ENCODE peak calls at places on chromosomes 6 and 20, in six cellular contexts. One of them, this sample, is unnamed.

GRCh38 chr20:23361108-23361650 is 803 bp upstream of the GZF1 start:
- DNase-seq in fibroblast of pulmonary artery: peak; percentile 46
- DNase-seq in foreskin fibroblast: peak; percentile 35
- DNase-seq in CD8-positive, alpha-beta T cell: no peak
- DNase-seq in thoracic aorta: no peak
- DNase-seq in AG09309: no peak
- DNase-seq in this sample: no peak

GRCh38 chr20:51221791-51222408 is 199.0 kb upstream of the KCNG1 start:
- DNase-seq in fibroblast of pulmonary artery: peak; percentile 61
- DNase-seq in foreskin fibroblast: peak; percentile 82
- DNase-seq in AG09309: peak; percentile 28
- DNase-seq in CD8-positive, alpha-beta T cell: no peak
- DNase-seq in thoracic aorta: no peak
- DNase-seq in this sample: no peak

GRCh38 chr6:71855406-71855805 is 30.9 kb upstream of the RIMS1 start:
- DNase-seq in fibroblast of pulmonary artery: no peak
- DNase-seq in foreskin fibroblast: no peak
- DNase-seq in thoracic aorta: no peak
- DNase-seq in AG09309: no peak
- DNase-seq in CD8-positive, alpha-beta T cell: no peak
- DNase-seq in this sample: no peak

GRCh38 chr6:151075527-151075926 is 164.2 kb upstream of the AKAP12 start:
- DNase-seq in foreskin fibroblast: peak; percentile 38
- DNase-seq in AG09309: no peak
- DNase-seq in thoracic aorta: no peak
- DNase-seq in fibroblast of pulmonary artery: peak; percentile 84
- DNase-seq in CD8-positive, alpha-beta T cell: no peak
- DNase-seq in this sample: no peak

GRCh38 chr6:145241039-145241438 is 494.3 kb downstream of the EPM2A start:
- DNase-seq in foreskin fibroblast: peak; percentile 80
- DNase-seq in thoracic aorta: no peak
- DNase-seq in fibroblast of pulmonary artery: peak; percentile 61
- DNase-seq in AG09309: peak; percentile 11
- DNase-seq in CD8-positive, alpha-beta T cell: no peak
- DNase-seq in this sample: no peak

GRCh38 chr6:6661684-6662083 is 73.2 kb downstream of the LY86 start:
- DNase-seq in CD8-positive, alpha-beta T cell: no peak
- DNase-seq in thoracic aorta: no peak
- DNase-seq in AG09309: no peak
- DNase-seq in foreskin fibroblast: peak; percentile 49
- DNase-seq in fibroblast of pulmonary artery: peak; percentile 93
- DNase-seq in this sample: no peak

GRCh38 chr6:123849406-123849805 is 45.7 kb downstream of the NKAIN2 start:
- DNase-seq in CD8-positive, alpha-beta T cell: no peak
- DNase-seq in fibroblast of pulmonary artery: no peak
- DNase-seq in foreskin fibroblast: no peak
- DNase-seq in AG09309: no peak
- DNase-seq in thoracic aorta: no peak
- DNase-seq in this sample: no peak

GRCh38 chr6:14544689-14545088 is 427.1 kb downstream of the CD83 start:
- DNase-seq in CD8-positive, alpha-beta T cell: no peak
- DNase-seq in foreskin fibroblast: no peak
- DNase-seq in fibroblast of pulmonary artery: no peak
- DNase-seq in AG09309: no peak
- DNase-seq in thoracic aorta: no peak
- DNase-seq in this sample: no peak

GRCh38 chr6:17907467-17908229 is 79.8 kb downstream of the KIF13A start:
- DNase-seq in AG09309: peak; percentile 98
- DNase-seq in fibroblast of pulmonary artery: peak; percentile 99
- DNase-seq in CD8-positive, alpha-beta T cell: no peak
- DNase-seq in thoracic aorta: peak; percentile 78
- DNase-seq in foreskin fibroblast: peak; percentile 99
- DNase-seq in this sample: peak; percentile 23

GRCh38 chr6:157134402-157135074 is 188.8 kb downstream of the TMEM242 start:
- DNase-seq in AG09309: no peak
- DNase-seq in thoracic aorta: no peak
- DNase-seq in fibroblast of pulmonary artery: peak; percentile 67
- DNase-seq in CD8-positive, alpha-beta T cell: no peak
- DNase-seq in foreskin fibroblast: no peak
- DNase-seq in this sample: no peak

GRCh38 chr6:157135691-157136090 is 187.6 kb downstream of the TMEM242 start:
- DNase-seq in fibroblast of pulmonary artery: peak; percentile 29
- DNase-seq in AG09309: no peak
- DNase-seq in foreskin fibroblast: peak; percentile 57
- DNase-seq in CD8-positive, alpha-beta T cell: no peak
- DNase-seq in thoracic aorta: no peak
- DNase-seq in this sample: no peak

GRCh38 chr6:157137501-157137900 is 185.8 kb downstream of the TMEM242 start:
- DNase-seq in fibroblast of pulmonary artery: no peak
- DNase-seq in CD8-positive, alpha-beta T cell: no peak
- DNase-seq in thoracic aorta: no peak
- DNase-seq in foreskin fibroblast: no peak
- DNase-seq in AG09309: no peak
- DNase-seq in this sample: no peak

GRCh38 chr6:157143171-157143884 is 180.0 kb downstream of the TMEM242 start:
- DNase-seq in AG09309: peak; percentile 51
- DNase-seq in fibroblast of pulmonary artery: peak; percentile 92
- DNase-seq in thoracic aorta: peak; percentile 81
- DNase-seq in foreskin fibroblast: peak; percentile 70
- DNase-seq in CD8-positive, alpha-beta T cell: peak; percentile 27
- DNase-seq in this sample: peak; percentile 69

DNA sequence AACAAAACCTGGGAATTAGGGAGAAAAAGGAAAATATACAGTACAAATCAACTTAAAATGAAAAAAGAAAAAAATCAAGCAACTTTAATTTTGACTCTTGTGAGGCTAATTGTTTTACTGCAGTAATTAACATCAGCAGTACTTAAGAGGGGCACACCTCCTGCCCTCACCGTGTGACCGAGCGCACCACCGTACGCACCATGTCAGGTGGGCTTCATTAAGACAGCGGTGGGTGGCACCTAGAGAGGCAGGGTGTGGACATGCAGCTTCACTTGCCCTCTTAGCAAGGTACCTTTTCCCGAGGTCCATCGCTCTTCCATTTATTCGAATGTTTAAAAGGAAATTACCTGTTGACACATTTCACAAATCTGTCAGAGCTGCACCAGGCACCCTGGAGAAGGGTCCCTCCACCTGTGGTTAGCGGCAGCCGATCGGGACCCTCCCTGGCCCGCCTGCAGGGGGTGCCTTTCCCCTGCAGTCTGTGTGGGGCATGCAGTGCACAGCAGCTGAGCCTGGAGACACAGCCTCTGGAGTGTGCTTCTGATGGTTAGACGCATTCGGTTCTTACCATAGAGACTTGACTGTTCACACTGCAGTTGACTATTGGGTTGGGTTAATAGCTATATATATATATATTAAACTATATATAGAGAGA is 184.1 kb downstream of the TMEM242 start:
- DNase-seq in fibroblast of pulmonary artery: no peak
- DNase-seq in CD8-positive, alpha-beta T cell: no peak
- DNase-seq in AG09309: no peak
- DNase-seq in foreskin fibroblast: no peak
- DNase-seq in thoracic aorta: no peak
- DNase-seq in this sample: no peak
- TF ChIP-seq CTCF in fibroblast of pulmonary artery: peak; percentile 11
- TF ChIP-seq CTCF in CD8-positive, alpha-beta T cell: no peak
- TF ChIP-seq CTCF in AG09309: peak; percentile 3
- TF ChIP-seq CTCF in foreskin fibroblast: no peak
- TF ChIP-seq CTCF in thoracic aorta: no peak
- TF ChIP-seq CTCF in this sample: no peak

DNA sequence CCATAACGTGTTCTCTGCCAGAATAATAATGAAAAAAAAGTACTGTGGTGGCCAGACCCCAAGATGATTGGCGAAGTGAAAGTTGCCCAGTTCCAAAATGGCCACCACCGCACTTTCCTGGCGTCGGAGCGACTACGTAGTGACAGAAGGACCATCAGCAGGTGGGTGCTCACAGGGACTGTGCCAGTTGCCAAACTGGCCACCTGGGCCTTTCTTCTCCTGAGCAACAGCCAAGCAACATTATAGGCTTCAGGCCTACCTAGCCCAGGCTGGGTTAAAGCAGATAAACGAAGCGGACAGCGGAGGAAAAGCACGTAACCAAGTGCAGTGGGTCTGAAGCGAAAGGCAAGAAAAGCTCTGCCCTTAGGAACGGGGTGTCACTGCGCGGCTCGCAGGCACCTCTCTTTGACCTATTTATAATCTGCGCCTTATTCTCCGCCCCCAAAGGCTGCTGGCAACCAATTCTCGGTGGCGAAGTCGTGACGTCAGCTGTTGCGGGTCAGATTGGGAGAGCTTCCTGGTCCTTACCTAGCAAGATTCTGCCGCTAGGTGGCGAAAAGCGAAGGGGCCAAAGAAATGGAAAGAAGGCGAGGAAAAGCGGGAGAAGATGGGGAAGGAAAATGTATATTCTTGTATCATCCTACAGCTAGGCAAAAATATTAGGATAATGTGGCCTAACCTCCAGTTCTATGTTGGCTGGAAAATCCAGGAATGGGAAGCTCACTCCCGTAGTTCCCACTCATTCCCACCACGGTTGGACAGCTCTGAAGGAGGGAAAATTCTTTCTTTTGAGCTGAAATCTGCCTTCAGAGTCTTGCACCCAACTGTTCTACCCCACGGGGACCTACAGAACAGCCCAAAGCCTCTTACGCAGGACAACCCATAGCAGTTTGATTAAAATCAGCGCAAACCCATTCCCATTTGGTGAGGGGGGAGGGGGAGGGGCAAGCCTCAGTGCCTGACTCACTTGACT is 6.9 kb upstream of the MOG start:
- DNase-seq in AG09309: peak; percentile 74
- DNase-seq in fibroblast of pulmonary artery: peak; percentile 97
- DNase-seq in CD8-positive, alpha-beta T cell: peak; percentile 95
- DNase-seq in thoracic aorta: peak; percentile 98
- DNase-seq in foreskin fibroblast: peak; percentile 98
- DNase-seq in this sample: peak; percentile 96
- TF ChIP-seq CTCF in AG09309: peak; percentile 93
- TF ChIP-seq CTCF in fibroblast of pulmonary artery: peak; percentile 98
- TF ChIP-seq CTCF in CD8-positive, alpha-beta T cell: peak; percentile 98
- TF ChIP-seq CTCF in thoracic aorta: peak; percentile 90
- TF ChIP-seq CTCF in foreskin fibroblast: peak; percentile 92
- TF ChIP-seq CTCF in this sample: peak; percentile 95

DNA sequence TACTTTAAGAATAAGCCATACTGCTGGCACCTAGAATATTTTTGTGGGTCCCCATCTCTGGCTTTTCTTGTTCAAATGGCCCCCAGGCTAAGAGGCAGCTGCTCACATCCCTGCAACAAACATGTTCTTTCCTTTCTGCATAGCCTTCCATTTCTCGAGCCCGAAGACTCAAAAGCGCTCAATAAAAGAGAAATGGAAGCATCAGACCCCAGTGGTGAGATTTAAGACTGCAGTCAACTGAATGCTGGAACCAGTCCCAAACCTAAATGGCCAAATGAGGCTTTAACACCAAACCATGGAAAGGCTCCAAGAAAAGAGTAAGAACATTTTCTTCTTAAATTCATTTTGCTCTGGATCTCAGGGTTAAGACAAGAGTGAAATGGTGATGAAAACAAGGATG is 122.1 kb upstream of the TRAF3IP2 start:
- DNase-seq in fibroblast of pulmonary artery: peak; percentile 46
- DNase-seq in AG09309: no peak
- DNase-seq in foreskin fibroblast: peak; percentile 54
- DNase-seq in CD8-positive, alpha-beta T cell: no peak
- DNase-seq in thoracic aorta: no peak
- DNase-seq in this sample: no peak
- TF ChIP-seq CTCF in fibroblast of pulmonary artery: peak; percentile 42
- TF ChIP-seq CTCF in AG09309: peak; percentile 21
- TF ChIP-seq CTCF in foreskin fibroblast: peak; percentile 5
- TF ChIP-seq CTCF in CD8-positive, alpha-beta T cell: peak; percentile 27
- TF ChIP-seq CTCF in thoracic aorta: peak; percentile 40
- TF ChIP-seq CTCF in this sample: no peak

GRCh38 chr6:158999669-159000403 is at the start of gene RSPH3:
- DNase-seq in AG09309: peak; percentile 55
- DNase-seq in thoracic aorta: peak; percentile 73
- DNase-seq in CD8-positive, alpha-beta T cell: peak; percentile 79
- DNase-seq in fibroblast of pulmonary artery: peak; percentile 93
- DNase-seq in foreskin fibroblast: peak; percentile 97
- DNase-seq in this sample: peak; percentile 78
- TF ChIP-seq CTCF in AG09309: no peak
- TF ChIP-seq CTCF in thoracic aorta: peak; percentile 8
- TF ChIP-seq CTCF in CD8-positive, alpha-beta T cell: no peak
- TF ChIP-seq CTCF in fibroblast of pulmonary artery: no peak
- TF ChIP-seq CTCF in foreskin fibroblast: no peak
- TF ChIP-seq CTCF in this sample: no peak

DNA sequence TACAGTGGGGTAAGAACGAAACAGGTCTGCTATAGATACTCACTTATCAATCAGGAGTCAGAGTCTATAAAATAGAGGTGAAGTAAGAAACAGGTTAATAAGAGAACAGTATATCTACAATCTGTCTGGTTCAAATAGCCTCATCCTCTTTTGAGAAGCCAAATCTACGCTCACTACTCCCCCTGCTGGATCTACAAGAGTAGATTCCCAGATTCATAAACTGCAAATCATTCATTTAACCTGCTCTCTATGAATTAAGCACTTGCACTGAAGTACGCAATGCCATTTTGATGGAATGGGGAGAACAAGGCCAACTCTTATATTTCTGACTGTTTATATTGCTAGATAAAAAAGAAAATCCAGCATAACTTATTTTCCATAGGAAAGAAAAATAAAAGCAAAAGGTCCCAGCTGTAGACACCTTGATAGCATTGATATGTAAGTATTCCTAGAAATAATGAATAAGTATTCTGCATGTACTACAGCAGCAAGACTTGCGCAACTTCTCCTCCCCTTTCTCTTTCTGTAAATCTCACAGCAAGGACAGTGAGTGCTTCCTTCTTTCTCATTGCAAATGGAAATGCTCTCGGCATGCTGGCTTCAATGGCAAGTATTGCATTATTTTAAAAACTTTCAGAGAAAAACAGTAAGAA is 92.3 kb downstream of the RFX6 start:
- DNase-seq in AG09309: no peak
- DNase-seq in thoracic aorta: no peak
- DNase-seq in foreskin fibroblast: peak; percentile 66
- DNase-seq in fibroblast of pulmonary artery: peak; percentile 64
- DNase-seq in CD8-positive, alpha-beta T cell: no peak
- DNase-seq in this sample: no peak
- TF ChIP-seq CTCF in AG09309: peak; percentile 76
- TF ChIP-seq CTCF in thoracic aorta: peak; percentile 33
- TF ChIP-seq CTCF in foreskin fibroblast: peak; percentile 74
- TF ChIP-seq CTCF in fibroblast of pulmonary artery: peak; percentile 84
- TF ChIP-seq CTCF in CD8-positive, alpha-beta T cell: peak; percentile 44
- TF ChIP-seq CTCF in this sample: no peak

This sample was measured in natural killer cell.